ENCODE peak calls at places on chromosomes 7 and 10, in four cellular contexts. One of them, this sample, is unnamed.

GRCh38 chr7:3194501-3195141 is 106.4 kb upstream of the SDK1 start:
- DNase-seq in retina: peak
- DNase-seq in suprapubic skin: no peak
- DNase-seq in activated CD4-positive, alpha-beta T cell treated with anti-CD3 and anti-CD28 coated beads, Interleukin-2, amount 50 U/mL, for 1 hour: no peak
- DNase-seq in this sample: no peak

GRCh38 chr7:33062023-33062781 is at the start of gene NT5C3A:
- DNase-seq in retina: peak
- DNase-seq in suprapubic skin: no peak
- DNase-seq in activated CD4-positive, alpha-beta T cell treated with anti-CD3 and anti-CD28 coated beads, Interleukin-2, amount 50 U/mL, for 1 hour: peak
- DNase-seq in this sample: peak

GRCh38 chr10:24463683-24464426 is 254.9 kb downstream of the KIAA1217 start:
- DNase-seq in retina: no peak
- DNase-seq in suprapubic skin: no peak
- DNase-seq in activated CD4-positive, alpha-beta T cell treated with anti-CD3 and anti-CD28 coated beads, Interleukin-2, amount 50 U/mL, for 1 hour: no peak
- DNase-seq in this sample: peak

GRCh38 chr10:61786728-61787127 is 114.8 kb upstream of the ARID5B start:
- DNase-seq in retina: no peak
- DNase-seq in suprapubic skin: no peak
- DNase-seq in activated CD4-positive, alpha-beta T cell treated with anti-CD3 and anti-CD28 coated beads, Interleukin-2, amount 50 U/mL, for 1 hour: no peak
- DNase-seq in this sample: no peak

GRCh38 chr7:1526271-1526754 is 4.2 kb upstream of the MAFK start:
- DNase-seq in retina: no peak
- DNase-seq in suprapubic skin: no peak
- DNase-seq in activated CD4-positive, alpha-beta T cell treated with anti-CD3 and anti-CD28 coated beads, Interleukin-2, amount 50 U/mL, for 1 hour: no peak
- DNase-seq in this sample: no peak

GRCh38 chr7:16421333-16422099 is at the start of gene CRPPA:
- DNase-seq in retina: peak
- DNase-seq in suprapubic skin: no peak
- DNase-seq in activated CD4-positive, alpha-beta T cell treated with anti-CD3 and anti-CD28 coated beads, Interleukin-2, amount 50 U/mL, for 1 hour: peak
- DNase-seq in this sample: peak

GRCh38 chr10:74079914-74080590 is 70.6 kb downstream of the AP3M1 start:
- DNase-seq in retina: no peak
- DNase-seq in suprapubic skin: no peak
- DNase-seq in activated CD4-positive, alpha-beta T cell treated with anti-CD3 and anti-CD28 coated beads, Interleukin-2, amount 50 U/mL, for 1 hour: no peak
- DNase-seq in this sample: no peak

GRCh38 chr7:116977172-116977571 is 23.9 kb downstream of the ST7 start:
- DNase-seq in retina: no peak
- DNase-seq in suprapubic skin: no peak
- DNase-seq in activated CD4-positive, alpha-beta T cell treated with anti-CD3 and anti-CD28 coated beads, Interleukin-2, amount 50 U/mL, for 1 hour: no peak
- DNase-seq in this sample: no peak

GRCh38 chr7:130758429-130759056 is 24.5 kb upstream of the KLF14 start:
- DNase-seq in retina: no peak
- DNase-seq in suprapubic skin: no peak
- DNase-seq in activated CD4-positive, alpha-beta T cell treated with anti-CD3 and anti-CD28 coated beads, Interleukin-2, amount 50 U/mL, for 1 hour: no peak
- DNase-seq in this sample: peak

GRCh38 chr10:119715628-119716505 is 10.0 kb upstream of the INPP5F start:
- DNase-seq in retina: peak
- DNase-seq in suprapubic skin: no peak
- DNase-seq in activated CD4-positive, alpha-beta T cell treated with anti-CD3 and anti-CD28 coated beads, Interleukin-2, amount 50 U/mL, for 1 hour: no peak
- DNase-seq in this sample: no peak

GRCh38 chr7:41188163-41189130 is 514.4 kb downstream of the INHBA start:
- DNase-seq in retina: no peak
- DNase-seq in suprapubic skin: no peak
- DNase-seq in activated CD4-positive, alpha-beta T cell treated with anti-CD3 and anti-CD28 coated beads, Interleukin-2, amount 50 U/mL, for 1 hour: no peak
- DNase-seq in this sample: no peak

GRCh38 chr10:7625836-7626235 is 40.9 kb downstream of the ITIH5 start:
- DNase-seq in retina: no peak
- DNase-seq in suprapubic skin: no peak
- DNase-seq in activated CD4-positive, alpha-beta T cell treated with anti-CD3 and anti-CD28 coated beads, Interleukin-2, amount 50 U/mL, for 1 hour: no peak
- DNase-seq in this sample: no peak

GRCh38 chr7:127938588-127938987 is 92.6 kb downstream of the LRRC4 start:
- DNase-seq in retina: no peak
- DNase-seq in suprapubic skin: no peak
- DNase-seq in activated CD4-positive, alpha-beta T cell treated with anti-CD3 and anti-CD28 coated beads, Interleukin-2, amount 50 U/mL, for 1 hour: no peak
- DNase-seq in this sample: no peak

GRCh38 chr10:68900427-68901105 is 549 bp upstream of the DDX50 start:
- DNase-seq in retina: peak
- DNase-seq in suprapubic skin: no peak
- DNase-seq in activated CD4-positive, alpha-beta T cell treated with anti-CD3 and anti-CD28 coated beads, Interleukin-2, amount 50 U/mL, for 1 hour: no peak
- DNase-seq in this sample: no peak

GRCh38 chr7:74182453-74183090 is 8.4 kb downstream of the EIF4H start:
- DNase-seq in retina: no peak
- DNase-seq in suprapubic skin: no peak
- DNase-seq in activated CD4-positive, alpha-beta T cell treated with anti-CD3 and anti-CD28 coated beads, Interleukin-2, amount 50 U/mL, for 1 hour: no peak
- DNase-seq in this sample: no peak

GRCh38 chr7:140062118-140062527 is 628 bp downstream of the PARP12 start:
- DNase-seq in retina: peak
- DNase-seq in suprapubic skin: no peak
- DNase-seq in activated CD4-positive, alpha-beta T cell treated with anti-CD3 and anti-CD28 coated beads, Interleukin-2, amount 50 U/mL, for 1 hour: peak
- DNase-seq in this sample: peak

GRCh38 chr10:133325392-133325760 is 11.3 kb downstream of the CALY start:
- DNase-seq in retina: peak
- DNase-seq in suprapubic skin: no peak
- DNase-seq in activated CD4-positive, alpha-beta T cell treated with anti-CD3 and anti-CD28 coated beads, Interleukin-2, amount 50 U/mL, for 1 hour: peak
- DNase-seq in this sample: no peak

GRCh38 chr10:44724415-44725174 is 186.5 kb upstream of the TMEM72 start:
- DNase-seq in retina: no peak
- DNase-seq in suprapubic skin: no peak
- DNase-seq in activated CD4-positive, alpha-beta T cell treated with anti-CD3 and anti-CD28 coated beads, Interleukin-2, amount 50 U/mL, for 1 hour: no peak
- DNase-seq in this sample: no peak

GRCh38 chr10:43036581-43037428 is 40.1 kb upstream of the RET start:
- DNase-seq in retina: no peak
- DNase-seq in suprapubic skin: no peak
- DNase-seq in activated CD4-positive, alpha-beta T cell treated with anti-CD3 and anti-CD28 coated beads, Interleukin-2, amount 50 U/mL, for 1 hour: no peak
- DNase-seq in this sample: no peak

GRCh38 chr7:157545681-157546060 is 208.9 kb downstream of the DNAJB6 start:
- DNase-seq in retina: no peak
- DNase-seq in suprapubic skin: no peak
- DNase-seq in activated CD4-positive, alpha-beta T cell treated with anti-CD3 and anti-CD28 coated beads, Interleukin-2, amount 50 U/mL, for 1 hour: no peak
- DNase-seq in this sample: no peak

GRCh38 chr10:77637474-77637985 is at the start of gene KCNMA1:
- DNase-seq in retina: no peak
- DNase-seq in suprapubic skin: no peak
- DNase-seq in activated CD4-positive, alpha-beta T cell treated with anti-CD3 and anti-CD28 coated beads, Interleukin-2, amount 50 U/mL, for 1 hour: no peak
- DNase-seq in this sample: no peak

GRCh38 chr10:51368943-51369342 is 294.7 kb downstream of the PRKG1 start:
- DNase-seq in retina: no peak
- DNase-seq in suprapubic skin: no peak
- DNase-seq in activated CD4-positive, alpha-beta T cell treated with anti-CD3 and anti-CD28 coated beads, Interleukin-2, amount 50 U/mL, for 1 hour: no peak
- DNase-seq in this sample: no peak

GRCh38 chr10:9745158-9745557 is 1272.5 kb upstream of the CELF2 start:
- DNase-seq in retina: no peak
- DNase-seq in suprapubic skin: no peak
- DNase-seq in activated CD4-positive, alpha-beta T cell treated with anti-CD3 and anti-CD28 coated beads, Interleukin-2, amount 50 U/mL, for 1 hour: no peak
- DNase-seq in this sample: no peak

This sample was measured in central memory CD4-positive, alpha-beta T cell.